ENCODE peak calls at places on chromosomes 12 and 14, in eight cellular contexts. E, G, Q, I, K, R, B and W are unnamed samples.

GRCh38 chr12:52041695-52042123 is 9.5 kb upstream of the NR4A1 start:
- DNase-seq in Q (no peak), B (no peak), G (no peak), E (peak), K (no peak), R (no peak), I (peak), W (peak)

GRCh38 chr12:57519758-57520007 is 631 bp downstream of the DDIT3 start:
- DNase-seq in K (no peak), E (no peak), Q (no peak), G (no peak), I (no peak), B (no peak), R (no peak), W (no peak)

GRCh38 chr12:28209782-28210181 is 19.5 kb downstream of the CCDC91 start:
- DNase-seq in E (peak), G (no peak), K (no peak), Q (no peak), R (no peak), I (no peak), B (no peak), W (no peak)

GRCh38 chr12:27226319-27226984 is 17.6 kb upstream of the STK38L start:
- DNase-seq in Q (no peak), K (no peak), E (peak), G (peak), I (no peak), R (no peak), B (no peak), W (no peak)

GRCh38 chr12:108980831-108981618 is 39.8 kb downstream of the SVOP start:
- DNase-seq in K (no peak), Q (no peak), E (peak), G (no peak), R (no peak), I (no peak), B (no peak), W (no peak)

GRCh38 chr12:84922721-84923120 is 10.1 kb upstream of the SLC6A15 start:
- DNase-seq in E (no peak), G (no peak), R (no peak), Q (no peak), K (no peak), B (no peak), I (no peak), W (no peak)

GRCh38 chr14:75042040-75042439 is 9.2 kb downstream of the MLH3 start:
- DNase-seq in R (no peak), K (no peak), I (no peak), E (peak), B (no peak), G (no peak), Q (no peak), W (no peak)

GRCh38 chr14:104680806-104681688 is 8.4 kb upstream of the INF2 start:
- DNase-seq in Q (peak), E (peak), K (peak), R (peak), I (no peak), G (peak), B (no peak), W (peak)

GRCh38 chr12:98498635-98499034 is 16.8 kb upstream of the TMPO start:
- DNase-seq in R (no peak), I (no peak), K (no peak), G (no peak), B (no peak), Q (no peak), E (no peak), W (no peak)

GRCh38 chr12:76490763-76491162 is 68.8 kb downstream of the OSBPL8 start:
- DNase-seq in K (no peak), R (no peak), B (no peak), Q (no peak), I (no peak), G (no peak), E (no peak), W (no peak)

GRCh38 chr14:89336338-89336737 is 80.7 kb downstream of the FOXN3 start:
- DNase-seq in G (no peak), Q (no peak), B (no peak), E (no peak), I (no peak), R (no peak), K (no peak), W (no peak)

GRCh38 chr12:131204416-131205311 is 251.0 kb downstream of the ADGRD1 start:
- DNase-seq in K (no peak), R (peak), B (no peak), G (no peak), Q (peak), I (no peak), E (no peak), W (no peak)

GRCh38 chr14:22052795-22053194 is 379.2 kb upstream of the OR4E1 start:
- DNase-seq in R (no peak), Q (no peak), E (no peak), G (no peak), I (peak), K (no peak), B (no peak), W (no peak)

GRCh38 chr12:101826766-101827368 is 3.9 kb downstream of the GNPTAB start:
- DNase-seq in R (no peak), E (no peak), I (no peak), Q (no peak), B (no peak), K (no peak), G (no peak), W (no peak)

GRCh38 chr14:72743626-72744025 is 150.3 kb downstream of the DPF3 start:
- DNase-seq in Q (no peak), G (peak), B (no peak), E (peak), I (no peak), R (no peak), K (no peak), W (peak)

GRCh38 chr12:111387747-111388365 is 17.9 kb upstream of the SH2B3 start:
- DNase-seq in I (no peak), G (no peak), R (no peak), K (no peak), Q (no peak), B (no peak), E (no peak), W (no peak)

GRCh38 chr14:93073833-93074769 is 41.6 kb downstream of the ITPK1 start:
- DNase-seq in G (peak), I (no peak), R (no peak), B (no peak), Q (peak), K (no peak), E (peak), W (no peak)

GRCh38 chr14:90788031-90788430 is 28.2 kb downstream of the TTC7B start:
- DNase-seq in Q (peak), B (no peak), I (no peak), R (peak), G (peak), E (no peak), K (no peak), W (no peak)

GRCh38 chr14:101130861-101131260 is 227.3 kb upstream of the RTL1 start:
- DNase-seq in Q (peak), I (no peak), E (no peak), G (no peak), B (no peak), R (no peak), K (no peak), W (no peak)

GRCh38 chr12:5043589-5044419 is at the start of gene KCNA5:
- DNase-seq in E (no peak), Q (no peak), G (peak), I (no peak), K (no peak), B (no peak), R (peak), W (no peak)

GRCh38 chr14:20494935-20495766 is 10.2 kb upstream of the RNASE10 start:
- DNase-seq in B (no peak), I (no peak), K (no peak), Q (no peak), R (no peak), G (no peak), E (no peak), W (no peak)

GRCh38 chr14:46250113-46250703 is 401.4 kb downstream of the RPL10L start:
- DNase-seq in E (peak), G (no peak), I (no peak), B (no peak), R (no peak), Q (no peak), K (no peak), W (no peak)

GRCh38 chr12:119668315-119668651 is 350 bp downstream of the PRKAB1 start:
- DNase-seq in R (no peak), Q (no peak), B (no peak), K (no peak), E (no peak), I (no peak), G (no peak), W (no peak)

GRCh38 chr12:53052419-53053222 is 2.8 kb downstream of the TNS2 start:
- DNase-seq in I (no peak), Q (peak), G (peak), K (peak), E (peak), R (peak), B (no peak), W (peak)

GRCh38 chr14:43539210-43539609 is 967.9 kb downstream of the FSCB start:
- DNase-seq in E (peak), B (no peak), Q (no peak), R (no peak), I (no peak), K (no peak), G (peak), W (peak)

GRCh38 chr12:69511469-69511868 is 41.3 kb downstream of the FRS2 start:
- DNase-seq in K (no peak), I (no peak), B (no peak), G (no peak), R (no peak), Q (no peak), E (no peak), W (no peak)

GRCh38 chr14:51917186-51917585 is 56.8 kb downstream of the GNG2 start:
- DNase-seq in G (peak), K (no peak), I (no peak), Q (no peak), B (no peak), E (no peak), R (no peak), W (no peak)

GRCh38 chr12:49982246-49983229 is 9.8 kb downstream of the AQP6 start:
- DNase-seq in R (no peak), E (no peak), B (no peak), K (no peak), I (no peak), G (no peak), Q (no peak), W (no peak)

GRCh38 chr12:31390991-31391390 is 65.0 kb upstream of the SINHCAF start:
- DNase-seq in E (no peak), I (no peak), Q (no peak), K (no peak), G (no peak), B (no peak), R (no peak), W (no peak)

GRCh38 chr12:59459966-59460365 is 135.9 kb upstream of the SLC16A7 start:
- DNase-seq in R (no peak), G (no peak), K (peak), I (no peak), Q (no peak), B (no peak), E (peak), W (no peak)

GRCh38 chr12:59185291-59185690 is 265.0 kb upstream of the LRIG3 start:
- DNase-seq in I (no peak), E (no peak), Q (no peak), R (no peak), K (no peak), B (no peak), G (no peak), W (no peak)

GRCh38 chr14:91947196-91948184 is at the start of gene FBLN5:
- DNase-seq in R (peak), B (peak), K (peak), G (peak), I (peak), E (peak), Q (peak), W (peak)

GRCh38 chr14:91942128-91942527 is 5.4 kb downstream of the FBLN5 start:
- DNase-seq in G (no peak), I (no peak), R (no peak), K (no peak), E (no peak), B (no peak), Q (no peak), W (no peak)

GRCh38 chr14:91946313-91947195 is 940 bp downstream of the FBLN5 start:
- DNase-seq in G (no peak), R (no peak), K (peak), E (peak), B (no peak), I (no peak), Q (no peak), W (no peak)

GRCh38 chr14:91942946-91943345 is 4.5 kb downstream of the FBLN5 start:
- DNase-seq in Q (no peak), R (no peak), K (no peak), G (no peak), B (no peak), I (no peak), E (no peak), W (no peak)

GRCh38 chr14:91945776-91946305 is 1.7 kb downstream of the FBLN5 start:
- DNase-seq in K (no peak), G (no peak), Q (no peak), E (no peak), R (no peak), B (no peak), I (no peak), W (no peak)
- H3K4me3 ChIP-seq in K (no peak), G (no peak), Q (peak), E (peak), R (peak), B (peak), I (no peak), W (peak)

GRCh38 chr12:45243963-45244362 is 28.1 kb downstream of the ANO6 start:
- DNase-seq in Q (no peak), G (no peak), I (no peak), E (no peak), R (no peak), B (no peak), K (no peak), W (no peak)
- H3K4me3 ChIP-seq in Q (no peak), G (no peak), I (no peak), E (no peak), R (peak), B (no peak), K (no peak), W (no peak)

GRCh38 chr14:42368234-42368633 is 761.6 kb downstream of the LRFN5 start:
- DNase-seq in B (no peak), R (no peak), I (no peak), Q (no peak), E (no peak), G (no peak), K (no peak), W (no peak)
- H3K4me3 ChIP-seq in B (no peak), R (no peak), I (no peak), Q (no peak), E (no peak), G (no peak), K (no peak), W (no peak)

GRCh38 chr14:102760485-102761193 is 16.6 kb upstream of the TRAF3 start:
- DNase-seq in K (no peak), G (no peak), E (no peak), R (no peak), Q (no peak), B (no peak), I (no peak), W (no peak)
- H3K4me3 ChIP-seq in K (no peak), G (no peak), E (no peak), R (no peak), Q (no peak), B (no peak), I (no peak), W (no peak)

GRCh38 chr12:65119063-65119462 is 2.0 kb downstream of the WIF1 start:
- DNase-seq in B (no peak), E (no peak), G (no peak), I (no peak), K (no peak), Q (no peak), R (no peak), W (no peak)

GRCh38 chr12:65122661-65123060 is 1.6 kb upstream of the WIF1 start:
- DNase-seq in B (no peak), R (no peak), G (no peak), Q (no peak), E (no peak), K (no peak), I (no peak), W (no peak)

GRCh38 chr12:65121049-65121955 is at the start of gene WIF1:
- DNase-seq in I (peak), G (peak), E (no peak), Q (peak), K (no peak), R (no peak), B (no peak), W (peak)

GRCh38 chr12:65123435-65124063 is 2.4 kb upstream of the WIF1 start:
- DNase-seq in I (no peak), E (peak), Q (no peak), B (no peak), K (peak), R (no peak), G (peak), W (no peak)

GRCh38 chr12:65121956-65122469 is 908 bp upstream of the WIF1 start:
- DNase-seq in Q (no peak), E (no peak), B (no peak), R (no peak), K (no peak), G (no peak), I (no peak), W (no peak)
- H3K4me3 ChIP-seq in Q (no peak), E (no peak), B (no peak), R (no peak), K (no peak), G (no peak), I (peak), W (peak)

GRCh38 chr12:55816876-55817351 is 610 bp downstream of the SARNP start:
- DNase-seq in K (no peak), I (no peak), G (no peak), Q (no peak), B (no peak), R (no peak), E (no peak), W (no peak)

GRCh38 chr12:55814257-55814656 is 3.3 kb downstream of the SARNP start:
- DNase-seq in Q (no peak), E (no peak), G (no peak), I (no peak), K (no peak), B (no peak), R (no peak), W (no peak)

GRCh38 chr12:55818140-55818728 is 393 bp downstream of the ORMDL2 start:
- DNase-seq in B (no peak), K (no peak), G (no peak), E (peak), I (no peak), R (no peak), Q (no peak), W (no peak)

GRCh38 chr12:55817352-55818139 is at the start of the genes ORMDL2 and SARNP:
- DNase-seq in B (peak), G (peak), I (peak), K (peak), E (peak), R (peak), Q (peak), W (peak)

GRCh38 chr12:55815473-55815872 is 2.1 kb downstream of the SARNP start:
- DNase-seq in Q (no peak), G (no peak), E (no peak), I (no peak), K (no peak), B (no peak), R (no peak), W (no peak)
- H3K4me3 ChIP-seq in Q (no peak), G (no peak), E (no peak), I (no peak), K (no peak), B (peak), R (peak), W (no peak)

GRCh38 chr12:54560374-54560858 is 11.0 kb downstream of the PDE1B start:
- DNase-seq in I (peak), B (no peak), E (peak), K (peak), Q (peak), G (peak), R (peak), W (peak)

GRCh38 chr12:54561164-54561563 is 11.8 kb downstream of the PDE1B start:
- DNase-seq in K (no peak), I (no peak), G (peak), R (peak), E (no peak), B (no peak), Q (no peak), W (peak)

GRCh38 chr12:54564768-54565167 is 15.4 kb downstream of the PDE1B start:
- DNase-seq in Q (no peak), B (no peak), R (no peak), G (no peak), I (no peak), E (no peak), K (no peak), W (no peak)

GRCh38 chr12:54563787-54564186 is 14.4 kb downstream of the PDE1B start:
- DNase-seq in Q (no peak), G (no peak), R (no peak), I (no peak), B (no peak), K (no peak), E (no peak), W (no peak)

GRCh38 chr12:54562720-54563356 is 13.4 kb downstream of the PDE1B start:
- DNase-seq in R (no peak), E (no peak), B (no peak), Q (no peak), K (no peak), G (peak), I (no peak), W (no peak)
- H3K4me3 ChIP-seq in R (peak), E (no peak), B (no peak), Q (no peak), K (no peak), G (no peak), I (no peak), W (no peak)

GRCh38 chr12:117968826-117969659 is at the start of gene KSR2:
- DNase-seq in E (no peak), I (peak), G (peak), Q (peak), B (no peak), R (no peak), K (peak), W (peak)
- H3K4me3 ChIP-seq in E (peak), I (peak), G (peak), Q (peak), B (peak), R (peak), K (peak), W (peak)

DNA sequence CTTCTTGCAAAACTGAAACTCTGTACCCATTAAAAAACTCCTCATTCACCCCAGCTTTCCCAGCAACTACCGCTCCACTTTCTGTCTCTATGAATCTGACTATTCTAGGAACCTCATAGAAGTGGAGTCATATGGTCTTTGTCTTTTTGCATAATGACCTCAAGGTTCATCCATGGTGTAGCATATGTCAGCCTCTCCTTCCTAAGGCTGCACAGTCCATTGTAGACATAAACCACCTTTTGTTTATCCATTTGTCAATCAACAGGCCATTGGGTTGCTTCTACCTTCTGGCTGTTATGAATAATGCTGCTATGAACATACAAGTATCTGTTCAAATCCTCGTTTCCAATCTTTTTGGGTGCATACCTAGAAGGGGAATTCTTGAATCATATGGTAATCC is 21.1 kb downstream of the NT5DC3 start:
- DNase-seq in K (no peak), Q (no peak), I (no peak), G (no peak), B (no peak), E (no peak), R (no peak), W (no peak)
- H3K4me3 ChIP-seq in K (no peak), Q (no peak), I (no peak), G (no peak), B (no peak), E (no peak), R (no peak), W (no peak)